ENCODE peak calls at places on chromosome 16, in four cellular contexts. Q, E, Z and O are unnamed samples.
A peak's percentile ranks its signal among the peaks of the same experiment; 100 is the strongest.

GRCh38 chr16:15887283-15887682 is 1.1 kb downstream of the CEP20 start:
- DNase-seq in Q (no peak), E (no peak), Z (no peak), O (no peak)

GRCh38 chr16:25010542-25010941 is 4.6 kb downstream of the ARHGAP17 start:
- DNase-seq in Q (no peak), E (no peak), Z (no peak), O (no peak)

GRCh38 chr16:27528294-27528693 is 21.4 kb downstream of the GTF3C1 start:
- DNase-seq in Q (no peak), E (no peak), Z (no peak), O (no peak)

GRCh38 chr16:83989300-83989699 is 21.3 kb downstream of the NECAB2 start:
- DNase-seq in Q (no peak), E (no peak), Z (no peak), O (peak; percentile 39)

GRCh38 chr16:366476-366875 is 3.9 kb downstream of the MRPL28 start:
- DNase-seq in Q (no peak), E (no peak), Z (no peak), O (no peak)

GRCh38 chr16:74954763-74955162 is 30.2 kb downstream of the WDR59 start:
- DNase-seq in Q (no peak), E (no peak), Z (no peak), O (no peak)

GRCh38 chr16:80948886-80949502 is 57.7 kb downstream of the CMC2 start:
- DNase-seq in Q (peak; percentile 58), E (peak; percentile 66), Z (no peak), O (no peak)

GRCh38 chr16:22358000-22358399 is 16.4 kb downstream of the CDR2 start:
- DNase-seq in Q (peak; percentile 33), E (no peak), Z (no peak), O (no peak)

GRCh38 chr16:61007694-61008093 is 1028.5 kb downstream of the CDH8 start:
- DNase-seq in Q (no peak), E (no peak), Z (no peak), O (no peak)

GRCh38 chr16:71303938-71304337 is 14.7 kb upstream of the CMTR2 start:
- DNase-seq in Q (no peak), E (no peak), Z (no peak), O (no peak)

GRCh38 chr16:84517366-84517765 is 12.9 kb upstream of the MEAK7 start:
- DNase-seq in Q (no peak), E (peak; percentile 21), Z (no peak), O (no peak)

GRCh38 chr16:16137110-16137509 is 86.2 kb downstream of the ABCC6 start:
- DNase-seq in Q (no peak), E (no peak), Z (no peak), O (no peak)

GRCh38 chr16:57528499-57529323 is 7.7 kb downstream of the CCDC102A start:
- DNase-seq in Q (no peak), E (peak; percentile 89), Z (no peak), O (no peak)

GRCh38 chr16:82995927-82996441 is 369.2 kb downstream of the CDH13 start:
- DNase-seq in Q (no peak), E (no peak), Z (no peak), O (no peak)

GRCh38 chr16:50282010-50282538 is 15.7 kb downstream of the ADCY7 start:
- DNase-seq in Q (peak; percentile 93), E (no peak), Z (no peak), O (peak; percentile 75)

GRCh38 chr16:66728117-66728787 is 23.2 kb downstream of the DYNC1LI2 start:
- DNase-seq in Q (peak; percentile 74), E (no peak), Z (no peak), O (no peak)

GRCh38 chr16:30186782-30187555 is 3.6 kb downstream of the CORO1A start:
- DNase-seq in Q (peak; percentile 82), E (peak; percentile 88), Z (no peak), O (peak; percentile 89)
- H3K4me3 ChIP-seq in Q (peak overlapping the region; percentile 86), E (no peak overlapping the region), Z (peak overlapping the region; percentile 73), O (no peak overlapping the region)

DNA sequence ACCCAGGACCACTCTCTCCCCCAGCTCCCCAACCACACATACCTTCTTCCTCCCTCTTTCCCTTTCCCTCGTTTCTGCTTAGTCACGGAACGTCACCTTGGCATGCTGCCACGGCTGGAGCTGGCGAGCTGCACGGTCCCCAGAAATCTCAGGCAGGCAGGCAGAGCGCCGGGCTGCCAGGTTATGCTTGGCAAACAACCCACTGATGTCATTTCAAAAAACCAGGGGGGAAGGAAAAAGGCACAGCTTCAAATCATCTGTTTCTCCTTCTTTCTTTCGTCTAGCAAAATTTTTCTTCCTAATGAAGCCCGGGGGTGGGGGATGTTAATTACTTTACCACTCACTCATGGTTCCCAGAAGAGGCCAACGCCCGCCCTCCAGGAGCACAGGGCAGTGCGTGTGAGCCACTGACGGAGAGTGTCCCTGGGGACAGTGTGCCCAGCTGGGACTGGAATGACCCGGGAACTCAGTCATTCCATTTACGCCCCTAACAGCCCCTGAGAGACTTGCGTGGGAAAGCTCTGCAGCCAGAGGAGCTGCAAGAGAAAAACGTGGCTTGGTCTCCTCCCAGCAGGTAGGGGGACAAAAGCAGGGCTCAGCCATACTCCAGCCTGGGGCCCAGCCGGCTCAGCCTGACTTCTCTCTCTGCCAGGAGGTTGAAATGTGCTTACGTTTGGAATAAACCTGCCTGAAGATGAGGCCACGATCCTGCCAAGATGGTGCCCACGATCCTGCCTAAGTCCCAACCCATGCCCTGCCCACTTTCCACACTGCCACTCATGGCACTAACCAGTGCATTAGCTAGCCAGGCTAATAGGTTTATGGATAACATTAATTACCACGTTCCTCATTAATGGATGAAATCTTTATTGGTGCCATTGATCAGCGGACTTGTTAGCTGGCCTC is 198.9 kb downstream of the ZFHX3 start:
- DNase-seq in Q (no peak), E (peak; percentile 83), Z (peak; percentile 86), O (peak; percentile 98)
- H3K4me1 ChIP-seq in Q (peaks cover 10% of the 10 kb centered on the region), E (no peaks in the 10 kb centered on the region), Z (peaks cover 96% of the 10 kb centered on the region), O (peaks cover 10% of the 10 kb centered on the region)

GRCh38 chr16:4556580-4556979 is 440 bp downstream of the C16orf96 start:
- DNase-seq in Q (no peak), E (no peak), Z (no peak), O (no peak)
- H3K4me3 ChIP-seq in Q (no peak overlapping the region), E (no peak overlapping the region), Z (no peak overlapping the region), O (no peak overlapping the region)

GRCh38 chr16:88767546-88767945 is 17.5 kb downstream of the PIEZO1 start:
- DNase-seq in Q (no peak), E (no peak), Z (no peak), O (peak; percentile 35)

GRCh38 chr16:88770459-88771293 is 14.3 kb downstream of the PIEZO1 start:
- DNase-seq in Q (no peak), E (peak; percentile 88), Z (no peak), O (no peak)

GRCh38 chr16:88768041-88768876 is 16.8 kb downstream of the PIEZO1 start:
- DNase-seq in Q (no peak), E (no peak), Z (no peak), O (peak; percentile 60)

GRCh38 chr16:88771294-88771772 is 13.7 kb downstream of the PIEZO1 start:
- DNase-seq in Q (no peak), E (no peak), Z (no peak), O (no peak)

DNA sequence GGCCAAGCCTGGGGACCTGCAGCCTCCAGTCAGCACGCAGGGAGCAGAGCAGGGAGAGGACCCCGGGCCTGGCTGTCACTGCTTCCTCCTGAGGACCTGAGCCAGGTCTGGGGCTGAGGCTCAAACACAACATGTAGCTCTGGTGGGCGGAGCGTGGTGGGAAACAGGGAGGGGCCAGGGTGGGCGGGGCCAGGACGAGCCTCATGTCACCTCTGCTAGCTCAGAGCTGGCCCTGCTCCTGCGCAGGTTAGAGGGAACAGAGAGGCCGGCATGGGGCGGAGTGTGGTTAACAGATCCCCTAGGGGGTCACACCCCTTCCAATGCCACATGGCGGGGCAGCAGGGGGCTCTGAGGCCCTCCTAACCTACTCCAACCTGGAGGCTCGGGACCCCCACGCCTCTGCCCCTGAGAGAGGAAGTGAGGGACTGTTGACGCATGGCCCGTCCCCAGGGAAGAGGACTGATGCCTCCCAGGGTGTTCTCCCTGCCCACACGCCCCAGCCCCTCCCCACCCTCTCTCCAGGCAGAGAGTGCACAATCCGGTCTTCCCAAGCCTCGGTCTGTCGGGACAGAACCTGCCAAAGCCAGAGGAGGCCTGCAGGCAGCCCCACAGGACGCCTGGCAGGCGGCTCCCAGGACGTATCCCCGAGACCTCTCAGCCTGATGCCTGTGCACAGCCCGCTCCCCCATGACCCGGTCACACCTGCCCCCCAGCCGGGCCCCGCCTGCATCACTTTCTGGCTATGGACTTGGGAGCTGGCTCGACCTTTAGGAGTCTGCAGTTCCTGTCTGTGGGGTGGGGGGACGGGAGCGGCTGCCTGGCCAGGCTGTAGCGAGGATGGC is 15.2 kb downstream of the PIEZO1 start:
- DNase-seq in Q (peak; percentile 75), E (peak; percentile 76), Z (no peak), O (no peak)
- H3K4me1 ChIP-seq in Q (peaks cover 28% of the 10 kb centered on the region), E (peaks cover 16% of the 10 kb centered on the region), Z (peaks cover 60% of the 10 kb centered on the region), O (peaks cover 6% of the 10 kb centered on the region)

DNA sequence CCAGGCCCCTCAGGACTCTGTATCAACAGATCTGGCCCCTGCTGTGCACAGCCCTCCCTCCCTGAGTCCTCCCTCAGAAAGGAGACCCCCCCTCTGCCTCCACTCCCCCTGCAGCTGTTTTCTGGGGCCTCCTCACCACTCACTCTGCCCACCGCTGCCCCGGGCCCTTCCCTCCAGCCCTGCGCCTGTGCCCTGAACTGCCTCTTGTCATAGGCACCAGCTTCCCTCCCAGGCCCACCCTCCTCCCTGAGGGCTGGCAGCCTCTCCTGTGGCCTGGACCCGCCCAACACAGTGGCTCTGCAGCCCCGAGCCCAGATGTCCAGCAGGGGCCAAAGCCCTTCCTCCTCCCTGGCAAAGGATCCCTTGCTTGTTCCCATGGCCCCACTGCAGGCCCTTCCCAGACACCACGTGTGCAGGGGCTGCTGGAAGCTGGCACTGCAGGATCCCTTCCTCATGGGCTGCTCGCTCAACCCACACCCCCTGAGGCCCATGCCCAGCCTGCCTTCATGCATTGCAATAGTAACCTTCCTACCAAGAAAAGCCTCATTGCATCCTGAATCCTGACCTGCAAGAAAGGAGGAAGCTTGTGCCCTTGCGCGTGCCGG is 25.8 kb downstream of the GNPTG start:
- DNase-seq in Q (no peak), E (no peak), Z (no peak), O (no peak)
- H3K4me3 ChIP-seq in Q (no peak overlapping the region), E (no peak overlapping the region), Z (no peak overlapping the region), O (no peak overlapping the region)

DNA sequence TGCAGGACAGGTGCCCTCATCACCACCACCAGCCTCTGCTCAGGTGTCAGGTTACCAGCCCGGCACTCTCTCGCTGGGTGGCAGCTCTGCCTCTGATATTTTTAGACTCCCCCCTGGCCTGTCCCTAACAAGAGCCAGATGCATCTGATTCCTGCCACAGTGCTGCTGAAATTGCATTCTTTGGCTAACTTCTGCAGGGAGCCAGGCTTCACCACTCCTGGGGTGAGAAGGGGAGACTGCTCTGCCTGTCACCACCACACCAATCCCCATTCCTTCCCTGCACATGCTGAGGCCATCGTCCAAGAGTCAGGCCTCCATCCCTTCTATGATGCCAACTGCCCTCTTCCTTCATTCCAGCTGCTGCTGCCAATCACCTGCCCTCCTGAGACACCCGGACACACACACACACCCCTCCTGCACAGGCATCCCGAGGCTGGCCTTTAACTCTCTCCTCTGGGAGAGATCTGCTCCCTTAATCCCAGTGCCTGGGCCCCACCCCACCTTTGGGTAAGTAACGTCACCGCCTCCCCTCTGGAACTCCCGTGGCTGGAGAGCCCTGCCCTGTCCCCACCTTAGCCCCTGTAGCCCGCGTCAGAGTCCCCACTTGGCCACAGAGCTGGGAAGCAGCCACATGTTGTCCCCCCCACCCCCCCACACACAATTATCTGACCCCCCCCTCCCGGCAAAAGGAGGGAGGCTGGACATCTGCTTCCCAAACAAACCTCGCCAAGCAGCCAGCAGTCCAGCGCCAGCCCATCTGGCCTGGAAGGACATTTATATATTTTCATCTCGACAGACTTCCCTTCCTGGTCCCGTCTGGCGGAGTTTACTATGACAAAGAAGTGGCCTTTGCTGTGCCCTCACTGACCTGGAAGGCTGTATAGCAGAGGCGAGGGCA is 2.8 kb downstream of the EMP2 start:
- DNase-seq in Q (no peak), E (no peak), Z (no peak), O (no peak)
- H3K4me1 ChIP-seq in Q (no peaks in the 10 kb centered on the region), E (peaks cover 5% of the 10 kb centered on the region), Z (peaks cover 43% of the 10 kb centered on the region), O (no peaks in the 10 kb centered on the region)